ENCODE peak calls at places on chromosomes 3 and 15, in eight cellular contexts. One of them, this sample, is unnamed.

GRCh38 chr15:50353251-50353998 is 1.6 kb downstream of the GABPB1 start:
- DNase-seq in fibroblast of lung: peak
- DNase-seq in CD4-positive, alpha-beta T cell: no peak
- DNase-seq in RWPE1: peak
- DNase-seq in iPS DF 6.9: no peak
- DNase-seq in transverse colon: no peak
- DNase-seq in dorsolateral prefrontal cortex: no peak
- DNase-seq in right atrium auricular region: no peak
- DNase-seq in this sample: no peak

GRCh38 chr3:99885085-99885484 is 67.4 kb downstream of the CMSS1 start:
- DNase-seq in fibroblast of lung: no peak
- DNase-seq in CD4-positive, alpha-beta T cell: no peak
- DNase-seq in RWPE1: no peak
- DNase-seq in iPS DF 6.9: no peak
- DNase-seq in transverse colon: no peak
- DNase-seq in dorsolateral prefrontal cortex: no peak
- DNase-seq in right atrium auricular region: no peak
- DNase-seq in this sample: no peak

GRCh38 chr15:63043391-63044076 is 987 bp downstream of the TPM1 start:
- DNase-seq in fibroblast of lung: no peak
- DNase-seq in CD4-positive, alpha-beta T cell: no peak
- DNase-seq in RWPE1: no peak
- DNase-seq in iPS DF 6.9: no peak
- DNase-seq in transverse colon: no peak
- DNase-seq in dorsolateral prefrontal cortex: no peak
- DNase-seq in right atrium auricular region: no peak
- DNase-seq in this sample: no peak

GRCh38 chr3:169772951-169773816 is at the start of gene MYNN:
- DNase-seq in fibroblast of lung: peak
- DNase-seq in CD4-positive, alpha-beta T cell: peak
- DNase-seq in RWPE1: peak
- DNase-seq in iPS DF 6.9: peak
- DNase-seq in transverse colon: peak
- DNase-seq in dorsolateral prefrontal cortex: peak
- DNase-seq in right atrium auricular region: peak
- DNase-seq in this sample: peak

GRCh38 chr3:170689218-170689874 is 103.5 kb upstream of the SLC7A14 start:
- DNase-seq in fibroblast of lung: peak
- DNase-seq in CD4-positive, alpha-beta T cell: no peak
- DNase-seq in RWPE1: peak
- DNase-seq in iPS DF 6.9: no peak
- DNase-seq in transverse colon: no peak
- DNase-seq in dorsolateral prefrontal cortex: no peak
- DNase-seq in right atrium auricular region: no peak
- DNase-seq in this sample: no peak

GRCh38 chr3:143167956-143168355 is 48.4 kb downstream of the CHST2 start:
- DNase-seq in fibroblast of lung: peak
- DNase-seq in CD4-positive, alpha-beta T cell: no peak
- DNase-seq in RWPE1: peak
- DNase-seq in iPS DF 6.9: no peak
- DNase-seq in transverse colon: no peak
- DNase-seq in dorsolateral prefrontal cortex: no peak
- DNase-seq in right atrium auricular region: no peak
- DNase-seq in this sample: no peak

GRCh38 chr15:62998262-62998909 is 44.2 kb upstream of the TPM1 start:
- DNase-seq in fibroblast of lung: no peak
- DNase-seq in CD4-positive, alpha-beta T cell: no peak
- DNase-seq in RWPE1: no peak
- DNase-seq in iPS DF 6.9: no peak
- DNase-seq in transverse colon: no peak
- DNase-seq in dorsolateral prefrontal cortex: no peak
- DNase-seq in right atrium auricular region: no peak
- DNase-seq in this sample: no peak

GRCh38 chr3:174219738-174220137 is 639.4 kb upstream of the NAALADL2 start:
- DNase-seq in fibroblast of lung: no peak
- DNase-seq in CD4-positive, alpha-beta T cell: no peak
- DNase-seq in RWPE1: no peak
- DNase-seq in iPS DF 6.9: no peak
- DNase-seq in transverse colon: no peak
- DNase-seq in dorsolateral prefrontal cortex: no peak
- DNase-seq in right atrium auricular region: no peak
- DNase-seq in this sample: no peak

GRCh38 chr3:110821586-110821985 is 250.0 kb upstream of the NECTIN3 start:
- DNase-seq in fibroblast of lung: peak
- DNase-seq in CD4-positive, alpha-beta T cell: no peak
- DNase-seq in RWPE1: no peak
- DNase-seq in iPS DF 6.9: no peak
- DNase-seq in transverse colon: no peak
- DNase-seq in dorsolateral prefrontal cortex: no peak
- DNase-seq in right atrium auricular region: no peak
- DNase-seq in this sample: no peak

GRCh38 chr3:79203144-79203519 is 564.7 kb downstream of the ROBO1 start:
- DNase-seq in fibroblast of lung: peak
- DNase-seq in CD4-positive, alpha-beta T cell: no peak
- DNase-seq in RWPE1: no peak
- DNase-seq in iPS DF 6.9: no peak
- DNase-seq in transverse colon: no peak
- DNase-seq in dorsolateral prefrontal cortex: no peak
- DNase-seq in right atrium auricular region: no peak
- DNase-seq in this sample: no peak

GRCh38 chr15:66832679-66833078 is 130.6 kb downstream of the SMAD6 start:
- DNase-seq in fibroblast of lung: no peak
- DNase-seq in CD4-positive, alpha-beta T cell: no peak
- DNase-seq in RWPE1: no peak
- DNase-seq in iPS DF 6.9: no peak
- DNase-seq in transverse colon: no peak
- DNase-seq in dorsolateral prefrontal cortex: no peak
- DNase-seq in right atrium auricular region: no peak
- DNase-seq in this sample: no peak

GRCh38 chr15:24954783-24955548 is at the start of the genes SNRPN and SNURF:
- DNase-seq in fibroblast of lung: peak
- DNase-seq in CD4-positive, alpha-beta T cell: peak
- DNase-seq in RWPE1: peak
- DNase-seq in iPS DF 6.9: peak
- DNase-seq in transverse colon: peak
- DNase-seq in dorsolateral prefrontal cortex: peak
- DNase-seq in right atrium auricular region: peak
- DNase-seq in this sample: peak

GRCh38 chr3:110267304-110267703 is 804.3 kb upstream of the NECTIN3 start:
- DNase-seq in fibroblast of lung: no peak
- DNase-seq in CD4-positive, alpha-beta T cell: no peak
- DNase-seq in RWPE1: no peak
- DNase-seq in iPS DF 6.9: no peak
- DNase-seq in transverse colon: no peak
- DNase-seq in dorsolateral prefrontal cortex: no peak
- DNase-seq in right atrium auricular region: no peak
- DNase-seq in this sample: no peak

GRCh38 chr3:115077501-115078250 is 69.4 kb downstream of the ZBTB20 start:
- DNase-seq in fibroblast of lung: no peak
- DNase-seq in CD4-positive, alpha-beta T cell: no peak
- DNase-seq in RWPE1: no peak
- DNase-seq in iPS DF 6.9: no peak
- DNase-seq in transverse colon: no peak
- DNase-seq in dorsolateral prefrontal cortex: no peak
- DNase-seq in right atrium auricular region: no peak
- DNase-seq in this sample: no peak

GRCh38 chr15:28961391-28961790 is 75.6 kb downstream of the APBA2 start:
- DNase-seq in fibroblast of lung: no peak
- DNase-seq in CD4-positive, alpha-beta T cell: no peak
- DNase-seq in RWPE1: no peak
- DNase-seq in iPS DF 6.9: no peak
- DNase-seq in transverse colon: no peak
- DNase-seq in dorsolateral prefrontal cortex: no peak
- DNase-seq in right atrium auricular region: peak
- DNase-seq in this sample: no peak

GRCh38 chr15:28962851-28963710 is 77.3 kb downstream of the APBA2 start:
- DNase-seq in fibroblast of lung: peak
- DNase-seq in CD4-positive, alpha-beta T cell: no peak
- DNase-seq in RWPE1: no peak
- DNase-seq in iPS DF 6.9: no peak
- DNase-seq in transverse colon: no peak
- DNase-seq in dorsolateral prefrontal cortex: no peak
- DNase-seq in right atrium auricular region: peak
- DNase-seq in this sample: no peak

GRCh38 chr15:28959326-28959725 is 73.6 kb downstream of the APBA2 start:
- DNase-seq in fibroblast of lung: no peak
- DNase-seq in CD4-positive, alpha-beta T cell: no peak
- DNase-seq in RWPE1: no peak
- DNase-seq in iPS DF 6.9: no peak
- DNase-seq in transverse colon: no peak
- DNase-seq in dorsolateral prefrontal cortex: no peak
- DNase-seq in right atrium auricular region: peak
- DNase-seq in this sample: no peak

GRCh38 chr15:28963711-28964081 is 77.9 kb downstream of the APBA2 start:
- DNase-seq in fibroblast of lung: no peak
- DNase-seq in CD4-positive, alpha-beta T cell: no peak
- DNase-seq in RWPE1: no peak
- DNase-seq in iPS DF 6.9: no peak
- DNase-seq in transverse colon: no peak
- DNase-seq in dorsolateral prefrontal cortex: no peak
- DNase-seq in right atrium auricular region: no peak
- DNase-seq in this sample: no peak

DNA sequence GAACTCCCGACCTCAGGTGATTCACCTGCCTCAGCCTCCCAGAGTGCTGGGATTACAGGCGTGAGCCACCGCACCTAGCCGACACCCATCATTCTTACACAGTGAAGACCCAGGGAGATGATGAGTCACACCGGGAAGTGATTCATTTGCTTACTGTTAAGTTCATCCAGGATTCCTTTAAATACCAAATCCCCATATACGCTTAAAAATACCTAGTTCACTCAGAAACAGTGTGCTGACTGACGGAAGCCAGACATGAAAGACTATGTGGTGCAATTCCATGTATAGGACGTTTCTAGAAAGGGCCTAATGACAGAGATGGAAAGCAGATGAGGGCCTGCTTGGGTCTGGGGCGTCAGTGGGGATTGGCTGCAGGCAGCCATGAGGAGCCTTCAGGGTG is 75.2 kb downstream of the APBA2 start:
- DNase-seq in fibroblast of lung: peak
- DNase-seq in CD4-positive, alpha-beta T cell: no peak
- DNase-seq in RWPE1: peak
- DNase-seq in iPS DF 6.9: no peak
- DNase-seq in transverse colon: no peak
- DNase-seq in dorsolateral prefrontal cortex: no peak
- DNase-seq in right atrium auricular region: peak
- DNase-seq in this sample: no peak
- H3K27ac ChIP-seq in fibroblast of lung: no peak
- H3K27ac ChIP-seq in CD4-positive, alpha-beta T cell: no peak
- H3K27ac ChIP-seq in RWPE1: no peak
- H3K27ac ChIP-seq in iPS DF 6.9: no peak
- H3K27ac ChIP-seq in transverse colon: no peak
- H3K27ac ChIP-seq in dorsolateral prefrontal cortex: no peak
- H3K27ac ChIP-seq in right atrium auricular region: no peak
- H3K27ac ChIP-seq in this sample: no peak

GRCh38 chr15:78928616-78929093 is 16.2 kb downstream of the CTSH start:
- DNase-seq in fibroblast of lung: no peak
- DNase-seq in CD4-positive, alpha-beta T cell: no peak
- DNase-seq in RWPE1: no peak
- DNase-seq in iPS DF 6.9: no peak
- DNase-seq in transverse colon: no peak
- DNase-seq in dorsolateral prefrontal cortex: no peak
- DNase-seq in right atrium auricular region: no peak
- DNase-seq in this sample: no peak

GRCh38 chr15:78929536-78930264 is 15.1 kb downstream of the CTSH start:
- DNase-seq in fibroblast of lung: peak
- DNase-seq in CD4-positive, alpha-beta T cell: no peak
- DNase-seq in RWPE1: no peak
- DNase-seq in iPS DF 6.9: no peak
- DNase-seq in transverse colon: no peak
- DNase-seq in dorsolateral prefrontal cortex: no peak
- DNase-seq in right atrium auricular region: no peak
- DNase-seq in this sample: no peak

GRCh38 chr15:78932216-78932808 is 12.5 kb downstream of the CTSH start:
- DNase-seq in fibroblast of lung: no peak
- DNase-seq in CD4-positive, alpha-beta T cell: no peak
- DNase-seq in RWPE1: no peak
- DNase-seq in iPS DF 6.9: no peak
- DNase-seq in transverse colon: no peak
- DNase-seq in dorsolateral prefrontal cortex: no peak
- DNase-seq in right atrium auricular region: no peak
- DNase-seq in this sample: no peak

GRCh38 chr15:78931439-78931981 is 13.3 kb downstream of the CTSH start:
- DNase-seq in fibroblast of lung: no peak
- DNase-seq in CD4-positive, alpha-beta T cell: no peak
- DNase-seq in RWPE1: no peak
- DNase-seq in iPS DF 6.9: no peak
- DNase-seq in transverse colon: no peak
- DNase-seq in dorsolateral prefrontal cortex: no peak
- DNase-seq in right atrium auricular region: no peak
- DNase-seq in this sample: no peak

GRCh38 chr15:78930577-78931388 is 14.1 kb downstream of the CTSH start:
- DNase-seq in fibroblast of lung: peak
- DNase-seq in CD4-positive, alpha-beta T cell: no peak
- DNase-seq in RWPE1: peak
- DNase-seq in iPS DF 6.9: no peak
- DNase-seq in transverse colon: no peak
- DNase-seq in dorsolateral prefrontal cortex: no peak
- DNase-seq in right atrium auricular region: no peak
- DNase-seq in this sample: no peak
- H3K27ac ChIP-seq in fibroblast of lung: no peak
- H3K27ac ChIP-seq in CD4-positive, alpha-beta T cell: no peak
- H3K27ac ChIP-seq in RWPE1: peak
- H3K27ac ChIP-seq in iPS DF 6.9: no peak
- H3K27ac ChIP-seq in transverse colon: no peak
- H3K27ac ChIP-seq in dorsolateral prefrontal cortex: no peak
- H3K27ac ChIP-seq in right atrium auricular region: no peak
- H3K27ac ChIP-seq in this sample: no peak

DNA sequence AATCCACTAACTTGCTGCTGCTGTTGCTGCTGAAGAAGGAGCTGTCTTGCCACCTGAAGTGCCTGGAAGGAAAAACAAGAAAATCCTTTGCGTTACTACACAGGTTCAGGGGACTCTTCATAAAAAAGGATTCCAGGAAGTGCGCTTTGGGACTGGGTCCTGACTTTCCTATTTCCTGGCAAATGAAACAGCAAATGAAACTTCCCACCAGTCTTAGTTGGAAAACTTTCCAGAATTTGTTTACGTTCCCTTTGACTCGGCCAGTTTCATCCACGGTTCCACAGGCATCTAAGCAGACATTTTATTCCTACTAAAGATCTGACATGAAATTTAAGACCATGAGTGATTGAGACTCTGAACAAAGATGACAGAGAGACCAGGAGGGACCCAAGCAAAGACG is 471.0 kb downstream of the FOXP1 start:
- DNase-seq in fibroblast of lung: no peak
- DNase-seq in CD4-positive, alpha-beta T cell: no peak
- DNase-seq in RWPE1: no peak
- DNase-seq in iPS DF 6.9: no peak
- DNase-seq in transverse colon: no peak
- DNase-seq in dorsolateral prefrontal cortex: no peak
- DNase-seq in right atrium auricular region: no peak
- DNase-seq in this sample: no peak
- H3K27ac ChIP-seq in fibroblast of lung: peak
- H3K27ac ChIP-seq in CD4-positive, alpha-beta T cell: no peak
- H3K27ac ChIP-seq in RWPE1: no peak
- H3K27ac ChIP-seq in iPS DF 6.9: no peak
- H3K27ac ChIP-seq in transverse colon: peak
- H3K27ac ChIP-seq in dorsolateral prefrontal cortex: no peak
- H3K27ac ChIP-seq in right atrium auricular region: peak
- H3K27ac ChIP-seq in this sample: no peak

DNA sequence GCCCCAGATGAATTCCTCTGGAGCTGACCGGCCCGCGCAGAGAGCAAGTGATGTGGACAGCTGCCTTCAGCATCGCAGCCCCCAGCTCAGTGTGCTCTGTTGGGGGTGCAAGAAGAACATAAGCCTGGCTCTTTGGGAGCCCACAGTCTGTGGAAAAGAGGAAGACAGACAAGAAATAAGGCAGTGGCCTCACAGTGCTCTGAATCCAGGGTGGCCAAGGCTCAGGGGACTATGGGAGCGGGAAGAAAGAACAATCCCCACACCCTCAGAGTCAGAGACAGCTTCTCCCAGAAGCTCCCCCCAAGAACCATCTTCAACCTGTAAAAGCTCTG is 277 bp upstream of the HDDC3 start:
- DNase-seq in fibroblast of lung: no peak
- DNase-seq in CD4-positive, alpha-beta T cell: no peak
- DNase-seq in RWPE1: no peak
- DNase-seq in iPS DF 6.9: no peak
- DNase-seq in transverse colon: no peak
- DNase-seq in dorsolateral prefrontal cortex: no peak
- DNase-seq in right atrium auricular region: no peak
- DNase-seq in this sample: no peak
- H3K27ac ChIP-seq in fibroblast of lung: no peak
- H3K27ac ChIP-seq in CD4-positive, alpha-beta T cell: peak
- H3K27ac ChIP-seq in RWPE1: peak
- H3K27ac ChIP-seq in iPS DF 6.9: no peak
- H3K27ac ChIP-seq in transverse colon: peak
- H3K27ac ChIP-seq in dorsolateral prefrontal cortex: peak
- H3K27ac ChIP-seq in right atrium auricular region: peak
- H3K27ac ChIP-seq in this sample: peak

This sample was measured in caudate nucleus.